ENCODE peak calls at places on chromosomes 12 and 14, in six cellular contexts. R is anterior cingulate cortex; K is esophagus muscularis mucosa; W is CD8-positive, alpha-beta T cell; G is occipital lobe; O is epithelial cell of esophagus. S is an unnamed sample.

GRCh38 chr12:52217223-52217622 is 15.8 kb upstream of the KRT7 start:
- DNase-seq in K (no peak), W (no peak), R (no peak), O (peak), G (no peak), S (peak)

GRCh38 chr12:26767116-26767515 is 65.9 kb downstream of the ITPR2 start:
- DNase-seq in K (no peak), R (no peak), W (no peak), O (no peak), G (no peak), S (no peak)

GRCh38 chr12:104752883-104753282 is 205.2 kb downstream of the SLC41A2 start:
- DNase-seq in R (no peak), G (no peak), K (no peak), O (no peak), W (no peak), S (no peak)

GRCh38 chr12:45655186-45655585 is 74.3 kb upstream of the ARID2 start:
- DNase-seq in R (no peak), K (no peak), W (peak), G (no peak), O (peak), S (peak)

GRCh38 chr12:124581792-124582424 is 14.5 kb upstream of the NCOR2 start:
- DNase-seq in K (no peak), O (no peak), W (no peak), G (no peak), R (no peak), S (no peak)

GRCh38 chr14:35821546-35822411 is 4.4 kb upstream of the BRMS1L start:
- DNase-seq in O (peak), R (no peak), W (no peak), G (no peak), K (no peak), S (peak)

GRCh38 chr14:103074699-103075341 is 9.2 kb upstream of the LBHD2 start:
- DNase-seq in R (no peak), K (no peak), W (no peak), O (no peak), G (no peak), S (no peak)

GRCh38 chr12:68899251-68899771 is 33.7 kb downstream of the CPM start:
- DNase-seq in G (no peak), W (no peak), O (peak), R (no peak), K (no peak), S (peak)

GRCh38 chr14:97298331-97298730 is 501.1 kb downstream of the VRK1 start:
- DNase-seq in R (no peak), O (no peak), K (no peak), W (no peak), G (no peak), S (no peak)

GRCh38 chr12:48454675-48455074 is 17.7 kb upstream of the ANP32D start:
- DNase-seq in R (peak), W (no peak), K (no peak), O (peak), G (no peak), S (peak)

GRCh38 chr12:56221233-56221756 is 427 bp downstream of the RNF41 start:
- DNase-seq in W (no peak), O (peak), K (no peak), R (peak), G (no peak), S (peak)

GRCh38 chr12:71158361-71158882 is 623 bp upstream of the TSPAN8 start:
- DNase-seq in W (no peak), O (no peak), K (no peak), G (no peak), R (no peak), S (peak)

GRCh38 chr12:5096241-5096880 is 52.7 kb downstream of the KCNA5 start:
- DNase-seq in K (peak), W (no peak), O (no peak), R (no peak), G (no peak), S (peak)

GRCh38 chr12:80162177-80162576 is 62.8 kb downstream of the OTOGL start:
- DNase-seq in G (no peak), K (no peak), R (no peak), W (no peak), O (no peak), S (no peak)

GRCh38 chr14:34129927-34130552 is 179.2 kb upstream of the EGLN3 start:
- DNase-seq in W (no peak), K (no peak), O (no peak), G (no peak), R (no peak), S (no peak)

GRCh38 chr14:51998348-51998747 is 9.0 kb downstream of the RTRAF start:
- DNase-seq in G (no peak), K (no peak), O (no peak), W (no peak), R (no peak), S (no peak)

GRCh38 chr14:33765251-33765650 is 185.6 kb downstream of the EGLN3 start:
- DNase-seq in W (no peak), R (peak), O (no peak), G (no peak), K (no peak), S (no peak)

GRCh38 chr14:100901391-100902183 is 1.9 kb downstream of the RTL1 start:
- DNase-seq in O (no peak), R (no peak), K (peak), W (no peak), G (no peak), S (no peak)

GRCh38 chr14:24275524-24276139 is 4.2 kb upstream of the RABGGTA start:
- DNase-seq in G (no peak), O (no peak), R (no peak), K (no peak), W (no peak), S (no peak)

GRCh38 chr12:67943295-67943892 is 45.9 kb upstream of the IFNG-AS1 start:
- DNase-seq in K (no peak), R (peak), W (peak), O (peak), G (no peak), S (peak)

GRCh38 chr14:49619730-49620129 is 696 bp downstream of the RPL36AL start:
- DNase-seq in G (no peak), W (no peak), R (no peak), K (no peak), O (no peak), S (no peak)

GRCh38 chr12:2834581-2835491 is at the start of gene NRIP2:
- DNase-seq in G (peak), W (no peak), O (no peak), R (peak), K (no peak), S (no peak)

GRCh38 chr12:49615725-49616124 is 7.6 kb upstream of the PRPF40B start:
- DNase-seq in G (no peak), W (no peak), O (no peak), R (no peak), K (no peak), S (peak)

GRCh38 chr12:69343357-69343756 is 4.8 kb upstream of the LYZ start:
- DNase-seq in R (no peak), K (no peak), G (no peak), O (no peak), W (no peak), S (no peak)

S was measured in bronchial epithelial cell.